ENCODE peak calls at places on chromosomes 6 and 20, in nine cellular contexts. X, B, I, Z, A, P, V, O and G are unnamed samples.

GRCh38 chr6:169852504-169853195 is 101.2 kb downstream of the ERMARD start:
- DNase-seq in I (no peak), B (no peak), P (no peak), A (no peak), Z (no peak), V (no peak), O (no peak), X (no peak), G (no peak)

GRCh38 chr6:156955494-156956183 is 178.5 kb downstream of the ARID1B start:
- DNase-seq in O (no peak), I (peak; percentile 78), Z (no peak), P (no peak), V (no peak), X (no peak), B (no peak), A (peak; percentile 41), G (no peak)

GRCh38 chr6:112683926-112684325 is 336.8 kb downstream of the RFPL4B start:
- DNase-seq in B (no peak), V (no peak), X (no peak), I (peak; percentile 87), O (peak; percentile 92), A (no peak), P (no peak), Z (no peak), G (no peak)

GRCh38 chr6:4426916-4427315 is 291.5 kb upstream of the ECI2 start:
- DNase-seq in B (no peak), A (no peak), O (no peak), Z (no peak), V (no peak), X (no peak), P (no peak), I (no peak), G (no peak)

GRCh38 chr6:11668455-11668854 is 110.1 kb downstream of the ADTRP start:
- DNase-seq in Z (no peak), V (no peak), O (no peak), X (no peak), I (no peak), B (no peak), P (no peak), A (no peak), G (no peak)

GRCh38 chr6:119643866-119644265 is 294.3 kb upstream of the MAN1A1 start:
- DNase-seq in O (no peak), V (no peak), B (no peak), P (no peak), A (no peak), I (peak; percentile 8), Z (no peak), X (no peak), G (no peak)

GRCh38 chr6:3797231-3798200 is 46.0 kb upstream of the PXDC1 start:
- DNase-seq in X (no peak), I (peak; percentile 77), Z (no peak), B (no peak), A (no peak), P (no peak), O (no peak), V (no peak), G (no peak)

GRCh38 chr6:90362273-90362672 is 65.6 kb upstream of the BACH2 start:
- DNase-seq in A (no peak), X (no peak), P (no peak), V (no peak), I (peak; percentile 68), B (no peak), Z (no peak), O (peak; percentile 68), G (no peak)

GRCh38 chr20:58842276-58842675 is 8.4 kb downstream of the GNAS-AS1 start:
- DNase-seq in Z (no peak), P (no peak), O (no peak), A (no peak), I (no peak), B (no peak), V (no peak), X (no peak), G (no peak)

GRCh38 chr6:117354671-117355070 is 71.1 kb downstream of the ROS1 start:
- DNase-seq in A (no peak), V (no peak), P (no peak), Z (no peak), X (no peak), I (no peak), B (no peak), O (no peak), G (no peak)

GRCh38 chr6:138101946-138102731 is 5.1 kb downstream of the PERP start:
- DNase-seq in V (no peak), P (no peak), X (no peak), Z (no peak), A (no peak), B (no peak), O (no peak), I (peak; percentile 17), G (no peak)

GRCh38 chr6:69775450-69775849 is 21.4 kb downstream of the LMBRD1 start:
- DNase-seq in P (no peak), Z (no peak), X (no peak), B (no peak), O (no peak), V (no peak), A (no peak), I (no peak), G (no peak)

GRCh38 chr20:25237610-25238318 is 10.1 kb upstream of the PYGB start:
- DNase-seq in X (peak; percentile 61), B (no peak), Z (no peak), O (peak; percentile 100), A (no peak), I (peak; percentile 98), P (no peak), V (peak; percentile 78), G (no peak)

GRCh38 chr20:25135031-25135430 is 53.1 kb upstream of the VSX1 start:
- DNase-seq in V (no peak), I (no peak), O (no peak), P (no peak), X (no peak), Z (no peak), B (no peak), A (peak; percentile 45), G (no peak)

GRCh38 chr6:45026003-45026516 is 302.1 kb upstream of the RUNX2 start:
- DNase-seq in B (no peak), Z (no peak), A (no peak), X (no peak), P (no peak), V (no peak), O (no peak), I (peak; percentile 15), G (no peak)

GRCh38 chr6:20837189-20837588 is 302.9 kb downstream of the CDKAL1 start:
- DNase-seq in X (no peak), V (no peak), I (no peak), Z (no peak), P (peak; percentile 34), O (no peak), A (no peak), B (no peak), G (no peak)

GRCh38 chr6:30447237-30447636 is 42.1 kb upstream of the HLA-E start:
- DNase-seq in V (no peak), A (no peak), X (no peak), O (no peak), I (no peak), B (no peak), P (no peak), Z (peak; percentile 75), G (no peak)

GRCh38 chr6:88262372-88262771 is 96.2 kb upstream of the CNR1 start:
- DNase-seq in Z (no peak), I (no peak), P (no peak), B (no peak), X (no peak), A (no peak), V (no peak), O (no peak), G (no peak)

GRCh38 chr6:14520029-14520428 is 402.5 kb downstream of the CD83 start:
- DNase-seq in O (no peak), A (no peak), X (no peak), B (no peak), Z (no peak), P (no peak), V (no peak), I (no peak), G (no peak)

GRCh38 chr6:33029297-33030184 is 20.1 kb upstream of the HLA-DOA start:
- DNase-seq in P (no peak), Z (no peak), X (no peak), I (peak; percentile 5), A (no peak), V (no peak), O (peak; percentile 57), B (no peak), G (no peak)

GRCh38 chr20:43238833-43239232 is 49.1 kb upstream of the PTPRT start:
- DNase-seq in X (no peak), O (no peak), I (no peak), B (no peak), P (no peak), A (no peak), V (no peak), Z (no peak), G (no peak)

GRCh38 chr20:58640446-58640845 is 10.6 kb upstream of the STX16 start:
- DNase-seq in Z (no peak), P (no peak), B (no peak), A (no peak), O (no peak), I (peak; percentile 42), X (no peak), V (peak; percentile 57), G (no peak)

GRCh38 chr6:151044465-151045441 is 179.3 kb downstream of the MTHFD1L start:
- DNase-seq in P (no peak), V (no peak), X (no peak), B (no peak), A (peak; percentile 96), I (peak; percentile 90), Z (peak; percentile 45), O (no peak), G (no peak)

GRCh38 chr6:110547266-110547964 is 71.0 kb upstream of the SLC22A16 start:
- DNase-seq in I (no peak), B (no peak), P (no peak), Z (no peak), A (no peak), V (no peak), X (no peak), O (no peak), G (no peak)

GRCh38 chr6:75196051-75196743 is 9.7 kb downstream of the COL12A1 start:
- DNase-seq in P (no peak), V (no peak), I (peak; percentile 41), O (no peak), Z (no peak), A (no peak), X (no peak), B (no peak), G (no peak)